ENCODE peak calls at places on chromosomes 16 and 17, in seven cellular contexts. G is H9, A is H1, L is neuronal stem cell, K is mesendoderm, F is trophoblast cell, C is mesenchymal stem cell. V is an unnamed sample.

GRCh38 chr17:48636177-48637018 is 10.2 kb upstream of the HOXB9 start:
- DNase-seq in G (peak), A (peak), L (peak), K (peak), F (peak), C (peak), V (peak)

GRCh38 chr17:41331606-41332005 is 16.1 kb upstream of the KRTAP17-1 start:
- DNase-seq in G (no peak), A (no peak), L (no peak), K (no peak), F (no peak), C (no peak), V (no peak)

GRCh38 chr17:1495265-1495664 is 2.8 kb upstream of the MYO1C start:
- DNase-seq in G (no peak), A (no peak), L (no peak), K (no peak), F (no peak), C (no peak), V (no peak)

GRCh38 chr16:49012961-49013726 is 268.5 kb downstream of the CBLN1 start:
- DNase-seq in G (no peak), A (no peak), L (no peak), K (no peak), F (no peak), C (no peak), V (no peak)

GRCh38 chr17:6413073-6413472 is 21.8 kb downstream of the AIPL1 start:
- DNase-seq in G (no peak), A (no peak), L (no peak), K (peak), F (peak), C (peak), V (peak)

GRCh38 chr17:50527155-50527762 is 5.3 kb upstream of the EPN3 start:
- DNase-seq in G (no peak), A (no peak), L (no peak), K (peak), F (no peak), C (no peak), V (no peak)

GRCh38 chr16:79601092-79601977 is 798 bp upstream of the MAF start:
- DNase-seq in G (peak), A (no peak), L (peak), K (peak), F (peak), C (peak), V (no peak)

GRCh38 chr17:51711581-51711980 is 446.9 kb downstream of the CA10 start:
- DNase-seq in G (peak), A (no peak), L (no peak), K (peak), F (no peak), C (no peak), V (no peak)

GRCh38 chr17:57898487-57899311 is 48.9 kb upstream of the MRPS23 start:
- DNase-seq in G (peak), A (peak), L (peak), K (peak), F (peak), C (peak), V (peak)

GRCh38 chr17:45172541-45173286 is 11.0 kb downstream of the HEXIM2 start:
- DNase-seq in G (peak), A (no peak), L (no peak), K (peak), F (peak), C (peak), V (peak)

GRCh38 chr17:41073676-41074075 is 8.0 kb upstream of the KRTAP2-4 start:
- DNase-seq in G (no peak), A (no peak), L (no peak), K (no peak), F (no peak), C (no peak), V (no peak)

GRCh38 chr17:20103454-20104448 is 94.6 kb downstream of the SPECC1 start:
- DNase-seq in G (no peak), A (no peak), L (no peak), K (no peak), F (no peak), C (no peak), V (no peak)

GRCh38 chr16:66360624-66361324 is 5.7 kb upstream of the CDH5 start:
- DNase-seq in G (no peak), A (no peak), L (no peak), K (no peak), F (no peak), C (no peak), V (no peak)

GRCh38 chr17:39064814-39065213 is 86.6 kb downstream of the PLXDC1 start:
- DNase-seq in G (no peak), A (no peak), L (no peak), K (no peak), F (no peak), C (no peak), V (no peak)

GRCh38 chr17:81867952-81868673 is 3.0 kb downstream of the ARHGDIA start:
- DNase-seq in G (peak), A (no peak), L (no peak), K (no peak), F (no peak), C (no peak), V (no peak)

GRCh38 chr17:50603340-50603739 is 31.3 kb upstream of the ABCC3 start:
- DNase-seq in G (peak), A (no peak), L (no peak), K (peak), F (peak), C (no peak), V (no peak)

GRCh38 chr16:82972520-82972919 is 345.8 kb downstream of the CDH13 start:
- DNase-seq in G (no peak), A (no peak), L (no peak), K (no peak), F (no peak), C (no peak), V (no peak)

GRCh38 chr16:64808474-64808873 is 313.4 kb downstream of the CDH11 start:
- DNase-seq in G (no peak), A (no peak), L (no peak), K (no peak), F (no peak), C (no peak), V (no peak)

DNA sequence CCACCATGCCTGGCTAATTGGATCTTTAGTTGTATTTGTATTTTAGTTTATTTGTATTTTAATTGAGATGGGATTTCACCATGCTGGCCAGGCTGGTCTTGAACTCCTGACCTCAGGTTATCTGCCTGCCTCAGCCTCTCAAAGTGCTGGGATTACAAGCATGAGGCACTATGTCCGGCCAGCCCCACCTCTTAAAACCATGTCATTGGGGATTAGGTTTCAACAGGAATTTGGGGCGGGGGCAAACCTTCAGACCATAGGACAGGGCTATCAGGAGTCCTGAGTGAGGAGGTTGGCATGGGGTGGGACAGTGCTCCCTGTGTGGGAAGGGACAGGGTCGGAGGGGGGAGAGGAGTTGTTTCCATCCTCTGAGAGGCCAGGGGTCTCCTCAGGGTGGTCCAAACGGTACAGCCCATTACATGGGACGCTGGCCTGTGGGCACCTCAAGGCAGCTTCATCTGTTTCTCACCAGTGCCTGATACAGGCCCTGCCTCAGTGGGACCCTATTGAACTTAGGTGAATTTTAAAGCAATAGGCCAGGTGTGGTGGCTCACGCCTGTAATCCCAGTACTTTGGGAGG is 21.6 kb downstream of the GAA start:
- DNase-seq in G (peak), A (no peak), L (no peak), K (no peak), F (no peak), C (no peak), V (no peak)
- H3K18ac ChIP-seq in G (peak), A (no peak), L (peak), K (no peak), F (no peak), C (no peak), V (no peak)

GRCh38 chr16:4572715-4573114 is 16.6 kb downstream of the C16orf96 start:
- DNase-seq in G (no peak), A (no peak), L (no peak), K (no peak), F (no peak), C (no peak), V (no peak)
- H2BK5ac ChIP-seq in G (no peak), A (no peak), L (no peak), K (no peak), F (no peak), C (no peak), V (no peak)

DNA sequence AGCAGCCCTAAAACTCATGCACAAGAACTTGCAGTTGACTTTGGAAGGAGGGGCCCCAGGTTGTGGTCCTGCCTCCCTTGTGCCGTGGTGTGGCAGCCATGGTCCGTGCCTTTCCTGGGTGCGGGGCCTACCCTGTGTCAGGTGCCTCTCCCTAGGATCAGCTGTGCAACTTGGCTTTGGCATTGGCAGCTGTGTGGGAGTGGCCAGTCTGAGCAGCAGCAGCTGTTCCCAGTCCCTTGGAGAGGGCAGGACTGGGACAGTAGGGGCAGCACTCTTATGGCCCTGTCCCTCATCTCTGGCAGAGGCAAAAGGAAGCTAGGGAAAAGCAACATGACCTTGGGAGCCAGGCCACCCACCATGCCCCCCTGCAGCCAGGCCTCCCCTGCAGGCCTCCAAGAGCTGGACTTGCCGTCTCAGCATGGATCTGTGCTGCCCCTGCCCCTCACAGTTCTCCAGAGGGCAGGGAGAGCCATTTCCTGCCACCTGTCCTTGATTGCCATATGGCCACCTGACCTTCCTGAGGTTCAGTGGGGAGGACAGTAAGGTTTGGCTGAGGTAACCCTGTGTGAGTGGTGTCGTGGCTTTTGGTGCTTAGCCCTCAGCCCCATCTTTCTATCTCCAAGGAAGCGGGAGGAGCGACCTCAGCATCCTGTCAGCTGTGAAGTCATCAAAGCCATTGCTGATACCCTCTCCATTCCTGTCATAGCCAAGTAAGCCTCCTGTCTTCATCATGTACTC is 15.5 kb upstream of the NFATC3 start:
- DNase-seq in G (no peak), A (no peak), L (no peak), K (no peak), F (no peak), C (no peak), V (no peak)
- H3K18ac ChIP-seq in G (no peak), A (no peak), L (peak), K (no peak), F (no peak), C (no peak), V (no peak)

GRCh38 chr16:58346831-58347371 is 45.4 kb upstream of the GINS3 start:
- DNase-seq in G (no peak), A (no peak), L (no peak), K (no peak), F (no peak), C (no peak), V (no peak)

GRCh38 chr16:58348986-58349385 is 43.3 kb upstream of the GINS3 start:
- DNase-seq in G (no peak), A (no peak), L (no peak), K (no peak), F (no peak), C (no peak), V (no peak)

DNA sequence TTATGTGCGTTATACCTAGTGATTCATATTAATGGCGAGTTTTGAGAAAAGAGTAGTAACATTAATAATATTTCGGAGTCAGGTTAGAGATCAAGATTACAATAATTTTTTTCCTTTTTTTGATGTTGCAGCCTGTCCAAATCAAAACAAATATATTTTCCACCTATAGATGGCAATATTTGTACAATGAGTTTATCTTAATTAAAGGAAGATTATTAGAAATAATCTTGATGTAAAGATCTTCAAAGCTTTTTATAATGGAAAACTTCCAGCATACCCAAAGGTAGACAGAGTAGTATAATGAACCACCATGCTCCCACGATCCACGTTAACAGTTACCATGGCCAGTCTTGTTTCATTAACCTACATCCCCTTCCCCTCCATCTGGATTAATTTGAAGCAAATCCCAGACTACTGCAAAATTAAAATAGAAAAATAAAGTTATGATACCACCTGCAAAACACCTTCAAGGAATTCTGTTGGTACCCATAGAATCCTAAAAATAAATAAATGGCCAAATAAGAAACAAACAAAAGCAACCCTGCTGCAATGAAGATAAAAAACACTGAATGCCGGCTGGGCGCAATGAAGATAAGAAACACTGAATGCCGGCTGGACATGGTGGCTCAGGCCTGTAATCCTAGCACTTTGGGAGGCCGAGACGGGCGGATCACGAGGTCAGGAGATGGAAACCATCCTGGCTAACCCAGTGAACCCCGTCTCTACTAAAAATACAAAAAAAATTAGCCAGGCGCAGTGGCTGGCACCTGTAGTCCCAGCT is 46.5 kb upstream of the GINS3 start:
- DNase-seq in G (no peak), A (no peak), L (no peak), K (no peak), F (no peak), C (no peak), V (no peak)
- H2BK5ac ChIP-seq in G (no peak), A (no peak), L (no peak), K (no peak), F (no peak), C (no peak), V (no peak)

V was measured in IMR-90.